ENCODE peak calls at places on chromosomes 1 and 21, in five cellular contexts. B is naive thymus-derived CD4-positive, alpha-beta T cell; E is brain microvascular endothelial cell; Y is K562; U is heart left ventricle. L is an unnamed sample. For H3K27me3, the result is how much of the 10 kb centered on the place peaks cover.

GRCh38 chr1:198653815-198654413 is 15.1 kb downstream of the PTPRC start:
- DNase-seq in B (no peak), E (no peak), Y (no peak), U (no peak), L (no peak)

GRCh38 chr1:7646981-7647901 is 123.9 kb upstream of the VAMP3 start:
- DNase-seq in B (peak), E (peak), Y (peak), U (peak), L (peak)

GRCh38 chr1:26700711-26701110 is 4.9 kb downstream of the ARID1A start:
- DNase-seq in B (no peak), E (no peak), Y (no peak), U (no peak), L (no peak)

GRCh38 chr1:44602675-44603610 is 71.3 kb downstream of the TMEM53 start:
- DNase-seq in B (no peak), E (no peak), Y (no peak), U (no peak), L (no peak)

GRCh38 chr21:42556476-42556875 is 42.8 kb downstream of the SLC37A1 start:
- DNase-seq in B (no peak), E (no peak), Y (no peak), U (no peak), L (no peak)

GRCh38 chr1:218324226-218324580 is 20.9 kb upstream of the TGFB2 start:
- DNase-seq in B (no peak), E (no peak), Y (no peak), U (no peak), L (no peak)

GRCh38 chr1:46114925-46115603 is 17.4 kb downstream of the PIK3R3 start:
- DNase-seq in B (no peak), E (no peak), Y (no peak), U (no peak), L (no peak)

GRCh38 chr21:44537930-44538911 is 1.8 kb downstream of the KRTAP10-1 start:
- DNase-seq in B (no peak), E (no peak), Y (no peak), U (no peak), L (no peak)

GRCh38 chr1:6695861-6696260 is 5.8 kb downstream of the DNAJC11 start:
- DNase-seq in B (no peak), E (peak), Y (no peak), U (no peak), L (no peak)

GRCh38 chr1:154906621-154907081 is 29.9 kb downstream of the PMVK start:
- DNase-seq in B (no peak), E (no peak), Y (no peak), U (no peak), L (no peak)

GRCh38 chr1:223870617-223871574 is 25.1 kb upstream of the TP53BP2 start:
- DNase-seq in B (no peak), E (no peak), Y (peak), U (no peak), L (no peak)

GRCh38 chr1:192545781-192546521 is 29.6 kb upstream of the RGS1 start:
- DNase-seq in B (no peak), E (no peak), Y (no peak), U (no peak), L (no peak)

GRCh38 chr1:100441651-100442050 is 89.3 kb downstream of the CDC14A start:
- DNase-seq in B (peak), E (no peak), Y (no peak), U (no peak), L (no peak)

GRCh38 chr1:224205438-224205840 is 22.4 kb downstream of the DEGS1 start:
- DNase-seq in B (no peak), E (peak), Y (peak), U (peak), L (peak)

GRCh38 chr1:26121854-26122773 is 10.5 kb downstream of the PDIK1L start:
- DNase-seq in B (no peak), E (no peak), Y (no peak), U (no peak), L (no peak)

GRCh38 chr1:17276568-17276967 is 27.7 kb downstream of the PADI3 start:
- DNase-seq in B (no peak), E (no peak), Y (no peak), U (no peak), L (no peak)

GRCh38 chr1:53406551-53407235 is 52.5 kb upstream of the DMRTB1 start:
- DNase-seq in B (no peak), E (no peak), Y (no peak), U (no peak), L (no peak)

GRCh38 chr1:35568975-35569395 is 4.1 kb upstream of the TFAP2E start:
- DNase-seq in B (peak), E (peak), Y (peak), U (no peak), L (peak)

GRCh38 chr1:94974824-94975223 is 47.9 kb upstream of the CNN3 start:
- DNase-seq in B (no peak), E (peak), Y (no peak), U (no peak), L (peak)

GRCh38 chr1:209886219-209886536 is 51.8 kb upstream of the SYT14 start:
- DNase-seq in B (no peak), E (no peak), Y (no peak), U (no peak), L (no peak)

GRCh38 chr21:32653326-32653901 is 41.2 kb upstream of the CFAP298 start:
- DNase-seq in B (peak), E (peak), Y (peak), U (no peak), L (no peak)

GRCh38 chr1:4010811-4011605 is 110.9 kb upstream of the C1orf174 start:
- DNase-seq in B (no peak), E (no peak), Y (no peak), U (no peak), L (no peak)

GRCh38 chr1:180969429-180969828 is 53.2 kb downstream of the STX6 start:
- DNase-seq in B (no peak), E (no peak), Y (no peak), U (no peak), L (no peak)

GRCh38 chr1:115656461-115657077 is 14.8 kb downstream of the VANGL1 start:
- DNase-seq in B (no peak), E (no peak), Y (no peak), U (no peak), L (no peak)

GRCh38 chr1:213987876-213988638 is at the start of gene PROX1:
- DNase-seq in B (peak), E (peak), Y (peak), U (peak), L (peak)

GRCh38 chr1:40711465-40712404 is 20.2 kb downstream of the NFYC start:
- DNase-seq in B (no peak), E (peak), Y (peak), U (no peak), L (peak)

GRCh38 chr1:37890378-37891014 is 31.1 kb upstream of the MTF1 start:
- DNase-seq in B (peak), E (peak), Y (peak), U (no peak), L (no peak)

GRCh38 chr1:24018611-24019580 is 38.8 kb upstream of the SRSF10 start:
- DNase-seq in B (no peak), E (peak), Y (peak), U (peak), L (peak)

GRCh38 chr21:26849428-26850115 is 4.4 kb upstream of the ADAMTS1 start:
- DNase-seq in B (peak), E (peak), Y (peak), U (no peak), L (no peak)

GRCh38 chr1:214426420-214426812 is 125.0 kb downstream of the PTPN14 start:
- DNase-seq in B (no peak), E (no peak), Y (no peak), U (no peak), L (no peak)

GRCh38 chr1:116737855-116738318 is 16.3 kb upstream of the CD2 start:
- DNase-seq in B (peak), E (no peak), Y (no peak), U (no peak), L (no peak)

GRCh38 chr1:161978011-161978790 is 45.5 kb downstream of the OLFML2B start:
- DNase-seq in B (no peak), E (no peak), Y (no peak), U (no peak), L (no peak)

GRCh38 chr1:225655509-225656258 is 2.8 kb upstream of the ENAH start:
- DNase-seq in B (no peak), E (peak), Y (no peak), U (peak), L (peak)

GRCh38 chr1:201625711-201626300 is 86.9 kb downstream of the NAV1 start:
- DNase-seq in B (no peak), E (no peak), Y (no peak), U (no peak), L (no peak)

GRCh38 chr1:83818916-83819315 is 180.0 kb downstream of the TTLL7 start:
- DNase-seq in B (no peak), E (no peak), Y (no peak), U (no peak), L (no peak)

GRCh38 chr1:17658837-17659236 is 96.3 kb upstream of the ACTL8 start:
- DNase-seq in B (no peak), E (no peak), Y (no peak), U (no peak), L (no peak)

GRCh38 chr1:84272401-84272800 is 29.1 kb upstream of the SAMD13 start:
- DNase-seq in B (no peak), E (no peak), Y (no peak), U (no peak), L (no peak)

DNA sequence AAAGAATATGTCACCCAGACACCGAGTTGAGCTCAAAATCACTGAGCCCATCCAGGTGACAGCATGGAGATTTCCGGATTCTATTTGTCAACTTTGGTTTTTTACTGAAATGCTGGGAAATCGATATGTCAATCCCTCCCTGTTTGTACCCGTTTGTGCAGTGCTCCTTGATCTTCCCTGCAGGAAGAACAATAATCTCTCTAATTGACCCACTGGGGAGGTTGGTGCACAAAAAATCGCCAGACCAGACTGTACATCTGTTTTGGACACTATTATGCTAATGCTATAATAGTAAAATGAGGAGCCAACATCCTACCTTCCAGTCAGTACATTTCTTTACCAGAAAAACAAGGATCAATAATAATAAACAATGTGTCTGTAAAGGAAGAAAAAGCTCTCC is 1.8 kb downstream of the BARHL2 start:
- DNase-seq in B (no peak), E (no peak), Y (no peak), U (no peak), L (no peak)
- H3K27me3 ChIP-seq in B (half or more), E (half or more), Y (half or more), U (half or more), L (half or more)

GRCh38 chr1:30845237-30845636 is 63.3 kb downstream of the SDC3 start:
- DNase-seq in B (no peak), E (no peak), Y (no peak), U (no peak), L (no peak)

GRCh38 chr1:30847358-30847972 is 61.1 kb downstream of the SDC3 start:
- DNase-seq in B (no peak), E (peak), Y (no peak), U (peak), L (peak)

GRCh38 chr1:30846587-30846986 is 62.0 kb downstream of the SDC3 start:
- DNase-seq in B (no peak), E (no peak), Y (no peak), U (no peak), L (no peak)

GRCh38 chr1:30844631-30845030 is 63.9 kb downstream of the SDC3 start:
- DNase-seq in B (no peak), E (no peak), Y (no peak), U (no peak), L (no peak)

GRCh38 chr1:30845891-30846290 is 62.7 kb downstream of the SDC3 start:
- DNase-seq in B (no peak), E (no peak), Y (no peak), U (no peak), L (no peak)
- H3K27me3 ChIP-seq in B (under half), E (under half), Y (under half), U (under half), L (under half)

GRCh38 chr1:203591626-203592025 is 35.0 kb upstream of the ATP2B4 start:
- DNase-seq in B (no peak), E (no peak), Y (no peak), U (no peak), L (no peak)
- H3K27me3 ChIP-seq in B (under half), E (under half), Y (under half), U (under half), L (under half)

GRCh38 chr21:36690637-36691538 is 8.0 kb upstream of the SIM2 start:
- DNase-seq in B (no peak), E (no peak), Y (no peak), U (no peak), L (no peak)

GRCh38 chr21:36686955-36687354 is 12.0 kb upstream of the SIM2 start:
- DNase-seq in B (no peak), E (no peak), Y (no peak), U (no peak), L (no peak)

GRCh38 chr21:36688324-36688723 is 10.6 kb upstream of the SIM2 start:
- DNase-seq in B (no peak), E (no peak), Y (no peak), U (peak), L (no peak)

GRCh38 chr21:36691539-36692124 is 7.3 kb upstream of the SIM2 start:
- DNase-seq in B (no peak), E (no peak), Y (no peak), U (no peak), L (no peak)

GRCh38 chr21:36689324-36689723 is 9.6 kb upstream of the SIM2 start:
- DNase-seq in B (no peak), E (no peak), Y (no peak), U (no peak), L (no peak)
- H3K27me3 ChIP-seq in B (under half), E (half or more), Y (under half), U (half or more), L (under half)

GRCh38 chr1:58409826-58410225 is 136.7 kb downstream of the OMA1 start:
- DNase-seq in B (no peak), E (no peak), Y (no peak), U (no peak), L (no peak)
- H3K27me3 ChIP-seq in B (under half), E (under half), Y (under half), U (under half), L (under half)

GRCh38 chr1:21651214-21652042 is 17.7 kb downstream of the RAP1GAP start:
- DNase-seq in B (peak), E (no peak), Y (peak), U (no peak), L (no peak)

GRCh38 chr1:21653744-21654100 is 15.4 kb downstream of the RAP1GAP start:
- DNase-seq in B (no peak), E (no peak), Y (no peak), U (no peak), L (no peak)

GRCh38 chr1:21652937-21653743 is 16.0 kb downstream of the RAP1GAP start:
- DNase-seq in B (no peak), E (no peak), Y (no peak), U (no peak), L (no peak)

GRCh38 chr1:21654209-21654608 is 14.9 kb downstream of the RAP1GAP start:
- DNase-seq in B (no peak), E (no peak), Y (no peak), U (no peak), L (no peak)

GRCh38 chr1:21652101-21652936 is 16.8 kb downstream of the RAP1GAP start:
- DNase-seq in B (peak), E (no peak), Y (no peak), U (no peak), L (no peak)
- H3K27me3 ChIP-seq in B (under half), E (under half), Y (under half), U (under half), L (under half)

GRCh38 chr1:220889848-220890287 is 10.6 kb downstream of the HLX start:
- DNase-seq in B (no peak), E (no peak), Y (no peak), U (no peak), L (no peak)
- H3K27me3 ChIP-seq in B (under half), E (half or more), Y (under half), U (half or more), L (under half)

GRCh38 chr1:207959141-207959825 is 48.4 kb upstream of the CD34 start:
- DNase-seq in B (no peak), E (peak), Y (no peak), U (peak), L (no peak)

GRCh38 chr1:207962716-207963428 is 51.9 kb upstream of the CD34 start:
- DNase-seq in B (no peak), E (no peak), Y (no peak), U (peak), L (no peak)

GRCh38 chr1:207958376-207959139 is 47.6 kb upstream of the CD34 start:
- DNase-seq in B (no peak), E (no peak), Y (no peak), U (no peak), L (no peak)

GRCh38 chr1:207956976-207957375 is 46.1 kb upstream of the CD34 start:
- DNase-seq in B (no peak), E (no peak), Y (no peak), U (no peak), L (no peak)

DNA sequence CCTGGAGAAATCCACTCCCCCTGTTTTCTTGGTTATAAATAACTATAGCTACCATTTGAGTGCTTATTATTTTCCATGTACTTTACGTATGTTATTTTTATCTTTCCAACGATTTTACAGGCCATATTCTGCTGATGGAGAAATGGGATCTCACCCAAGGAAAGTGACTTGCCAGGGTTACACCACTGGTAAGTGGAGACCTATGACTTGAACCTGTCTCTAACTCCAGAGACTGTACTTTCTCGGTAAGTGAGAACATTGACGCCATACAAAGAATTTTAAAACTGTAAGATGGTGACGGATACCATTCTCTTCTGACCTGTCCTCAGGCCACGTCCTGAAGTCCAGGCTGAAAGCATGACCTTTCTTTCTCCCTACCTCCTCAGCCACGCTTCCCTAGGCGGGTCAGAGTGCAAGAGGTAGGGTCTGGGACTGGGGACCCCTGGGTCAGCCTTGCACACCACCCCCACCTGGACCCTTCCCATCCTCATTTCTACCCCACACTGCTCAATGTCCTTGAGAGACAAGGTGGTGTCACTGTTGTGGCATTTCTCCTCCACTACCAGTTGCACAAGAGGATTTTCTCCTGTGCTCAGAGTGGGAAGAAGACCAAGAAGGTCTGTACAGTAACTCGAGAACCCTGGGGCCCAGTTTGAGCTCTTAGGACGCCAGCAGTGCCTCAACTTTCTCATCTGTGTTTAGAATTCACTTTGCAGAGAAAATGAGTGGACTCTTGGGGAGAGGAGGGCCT is 49.2 kb upstream of the CD34 start:
- DNase-seq in B (no peak), E (no peak), Y (no peak), U (no peak), L (no peak)
- H3K27me3 ChIP-seq in B (under half), E (under half), Y (under half), U (under half), L (under half)

GRCh38 chr1:156455362-156455761 is 45.2 kb downstream of the MEF2D start:
- DNase-seq in B (no peak), E (no peak), Y (no peak), U (no peak), L (no peak)
- H3K27me3 ChIP-seq in B (under half), E (under half), Y (under half), U (under half), L (under half)

GRCh38 chr1:29236743-29236992 is 346 bp downstream of the PTPRU start:
- DNase-seq in B (no peak), E (peak), Y (no peak), U (no peak), L (no peak)
- H3K27me3 ChIP-seq in B (under half), E (under half), Y (under half), U (under half), L (under half)